ENCODE peak calls at places on chromosomes 12 and 14, in ten cellular contexts. B is upper lobe of left lung, G is A549, P is ovary, W is transverse colon, T is stomach, Z is SK-N-SH, O is sigmoid colon, E is suprapubic skin, L is HepG2. I is an unnamed sample.

GRCh38 chr12:18239561-18239960 is 21.8 kb upstream of the PIK3C2G start:
- DNase-seq in B (no peak), G (no peak), P (no peak), W (no peak), T (no peak), Z (no peak), O (no peak), E (no peak), L (no peak), I (no peak)

GRCh38 chr12:13094349-13094748 is 9.1 kb downstream of the GSG1 start:
- DNase-seq in B (no peak), G (no peak), P (no peak), W (no peak), T (no peak), Z (no peak), O (no peak), E (no peak), L (no peak), I (no peak)

GRCh38 chr14:75558440-75558839 is 20.0 kb upstream of the FLVCR2 start:
- DNase-seq in B (no peak), G (no peak), P (no peak), W (no peak), T (no peak), Z (no peak), O (no peak), E (no peak), L (no peak), I (no peak)

GRCh38 chr14:49986344-49987014 is 93.6 kb downstream of the ARF6 start:
- DNase-seq in B (no peak), G (no peak), P (no peak), W (no peak), T (no peak), Z (no peak), O (no peak), E (no peak), L (peak; percentile 52), I (no peak)

GRCh38 chr12:71755146-71755892 is 656 bp downstream of the RAB21 start:
- DNase-seq in B (peak; percentile 55), G (peak; percentile 41), P (peak; percentile 51), W (peak; percentile 56), T (peak; percentile 46), Z (peak; percentile 18), O (peak; percentile 77), E (no peak), L (peak; percentile 18), I (peak; percentile 13)

GRCh38 chr14:69101331-69101826 is 51.5 kb downstream of the DCAF5 start:
- DNase-seq in B (no peak), G (peak; percentile 76), P (peak; percentile 44), W (no peak), T (no peak), Z (peak; percentile 20), O (no peak), E (no peak), L (no peak), I (no peak)

GRCh38 chr12:100058482-100059029 is 73.8 kb upstream of the ANKS1B start:
- DNase-seq in B (no peak), G (peak; percentile 39), P (no peak), W (no peak), T (no peak), Z (peak; percentile 9), O (no peak), E (no peak), L (no peak), I (no peak)

GRCh38 chr12:108840605-108841328 is 16.6 kb downstream of the SSH1 start:
- DNase-seq in B (no peak), G (no peak), P (no peak), W (no peak), T (no peak), Z (no peak), O (no peak), E (no peak), L (no peak), I (no peak)

GRCh38 chr12:52524241-52524897 is 4.2 kb upstream of the KRT5 start:
- DNase-seq in B (no peak), G (no peak), P (no peak), W (no peak), T (no peak), Z (no peak), O (no peak), E (no peak), L (no peak), I (no peak)

GRCh38 chr12:52523825-52524224 is 3.6 kb upstream of the KRT5 start:
- DNase-seq in B (no peak), G (no peak), P (no peak), W (no peak), T (no peak), Z (no peak), O (no peak), E (peak; percentile 70), L (no peak), I (no peak)

GRCh38 chr12:52521581-52522266 is 1.5 kb upstream of the KRT5 start:
- DNase-seq in B (no peak), G (no peak), P (no peak), W (no peak), T (no peak), Z (no peak), O (no peak), E (no peak), L (no peak), I (no peak)

GRCh38 chr12:52521175-52521574 is 981 bp upstream of the KRT5 start:
- DNase-seq in B (no peak), G (no peak), P (no peak), W (no peak), T (peak; percentile 38), Z (no peak), O (no peak), E (no peak), L (no peak), I (no peak)

GRCh38 chr12:52522346-52523011 is 2.3 kb upstream of the KRT5 start:
- DNase-seq in B (no peak), G (no peak), P (no peak), W (no peak), T (no peak), Z (no peak), O (peak; percentile 76), E (peak; percentile 79), L (no peak), I (no peak)
- TF ChIP-seq EP300 in B (no peak), G (no peak), P (no peak), W (no peak), T (no peak), Z (no peak), O (no peak), E (no peak), L (no peak), I (no peak)

DNA sequence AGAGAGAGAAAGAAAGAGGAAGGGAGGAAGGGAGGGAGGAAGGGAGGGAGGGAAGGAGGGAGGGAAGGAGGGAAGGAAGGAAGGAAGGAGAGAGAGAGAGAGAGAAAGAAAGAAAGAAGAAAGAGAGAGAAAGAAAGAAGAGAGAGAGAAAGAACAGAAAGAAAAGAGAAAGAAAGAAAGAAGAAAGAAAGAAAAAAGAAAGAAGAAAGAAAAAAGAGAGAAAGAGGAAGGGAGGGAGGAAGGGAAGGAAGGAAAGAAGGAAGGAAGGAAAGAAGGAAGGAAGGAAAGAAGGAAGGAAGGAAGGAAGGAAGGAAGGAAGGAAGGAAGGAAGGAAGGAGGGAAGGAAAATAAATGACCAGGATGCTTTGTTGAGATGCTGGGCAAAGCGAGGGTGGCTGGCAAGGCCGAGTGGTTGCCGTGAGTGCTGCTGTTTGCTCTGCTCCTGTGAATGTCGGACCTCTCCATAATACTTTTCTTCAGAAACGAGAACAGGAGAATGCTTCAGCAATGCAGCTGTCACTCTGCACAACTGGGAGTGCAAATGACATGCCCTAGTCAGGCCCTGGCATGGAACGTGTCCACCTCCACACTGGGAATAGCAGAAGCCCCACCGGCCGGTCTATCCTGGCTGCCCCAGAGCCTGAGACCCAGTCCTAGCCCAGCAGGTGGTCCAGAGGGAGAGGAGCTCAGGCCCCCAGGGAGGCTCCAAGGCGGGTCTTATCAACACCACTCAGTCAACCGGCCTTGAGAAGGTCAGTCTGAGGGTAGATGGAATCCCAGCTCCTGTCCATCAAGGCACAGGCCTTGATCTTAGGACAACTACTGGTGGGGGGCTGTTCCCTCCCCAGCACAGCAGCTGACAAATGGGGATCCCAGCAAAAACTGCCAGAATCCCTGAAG is 25.1 kb upstream of the EIF5 start:
- DNase-seq in B (no peak), G (no peak), P (no peak), W (no peak), T (no peak), Z (no peak), O (no peak), E (no peak), L (no peak), I (no peak)
- TF ChIP-seq EP300 in B (no peak), G (no peak), P (no peak), W (no peak), T (no peak), Z (no peak), O (no peak), E (no peak), L (no peak), I (no peak)

GRCh38 chr12:3698218-3698974 is 54.5 kb downstream of the CRACR2A start:
- DNase-seq in B (no peak), G (peak; percentile 32), P (peak; percentile 19), W (no peak), T (no peak), Z (peak; percentile 48), O (no peak), E (no peak), L (no peak), I (no peak)
- TF ChIP-seq EP300 in B (no peak), G (no peak), P (no peak), W (no peak), T (no peak), Z (peak; percentile 88), O (no peak), E (no peak), L (no peak), I (no peak)

GRCh38 chr12:65434737-65435136 is 156.3 kb downstream of the MSRB3 start:
- DNase-seq in B (no peak), G (no peak), P (no peak), W (no peak), T (no peak), Z (no peak), O (no peak), E (no peak), L (no peak), I (no peak)

GRCh38 chr12:65427646-65428045 is 149.2 kb downstream of the MSRB3 start:
- DNase-seq in B (no peak), G (no peak), P (no peak), W (no peak), T (no peak), Z (no peak), O (no peak), E (no peak), L (no peak), I (no peak)

GRCh38 chr12:65432606-65433005 is 154.1 kb downstream of the MSRB3 start:
- DNase-seq in B (no peak), G (no peak), P (no peak), W (no peak), T (no peak), Z (no peak), O (no peak), E (no peak), L (no peak), I (no peak)

DNA sequence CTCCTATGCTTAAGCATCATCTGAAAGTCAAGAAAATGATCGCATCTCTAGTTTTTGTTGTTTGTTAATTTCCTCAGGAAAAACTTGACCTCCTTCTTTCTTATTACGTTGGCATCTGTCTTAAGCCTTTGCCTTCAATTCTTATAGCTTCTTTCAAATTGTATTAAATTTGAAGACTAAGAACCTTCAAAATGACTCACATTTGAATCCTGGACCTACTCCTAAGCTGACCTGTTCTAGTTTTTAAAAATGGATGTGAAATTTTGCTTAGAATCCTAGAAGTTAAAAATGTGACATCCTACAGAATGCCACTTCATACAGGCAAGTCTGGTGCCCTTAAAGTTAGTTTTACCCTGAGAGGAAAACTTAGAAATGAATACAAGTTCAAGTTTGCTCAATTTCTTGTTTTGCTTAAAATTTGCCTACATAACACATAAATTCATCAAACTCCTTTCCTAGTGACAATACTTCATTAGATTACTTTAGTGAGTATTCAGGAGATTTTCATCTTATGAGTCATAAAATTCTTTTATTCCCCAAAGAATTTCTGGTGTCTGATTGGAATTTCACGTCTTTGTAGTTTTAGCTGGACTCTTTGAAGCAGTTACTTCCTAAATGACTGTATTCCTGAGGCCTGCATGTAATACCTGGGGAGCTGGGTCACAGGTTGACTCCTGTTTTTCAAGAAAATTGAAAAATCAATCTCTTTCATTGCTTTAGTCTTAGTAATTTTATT is 152.3 kb downstream of the MSRB3 start:
- DNase-seq in B (no peak), G (peak; percentile 22), P (no peak), W (no peak), T (no peak), Z (no peak), O (no peak), E (no peak), L (peak; percentile 10), I (no peak)
- TF ChIP-seq EP300 in B (no peak), G (peak; percentile 17), P (no peak), W (no peak), T (no peak), Z (peak; percentile 83), O (no peak), E (no peak), L (no peak), I (no peak)

I was measured in tibial nerve.